ENCODE peak calls at places on chromosome 16, in seven cellular contexts. D is heart right ventricle, X is cardiac fibroblast, G is fibroblast of villous mesenchyme, F is HFF-Myc, J is A549, R is AG10803. M is an unnamed sample.

GRCh38 chr16:69699915-69700314 is 26.4 kb downstream of the NQO1 start:
- DNase-seq in F (no peak), G (no peak), J (no peak), R (no peak), D (no peak), X (no peak), M (no peak)

GRCh38 chr16:10521681-10522274 is 58.6 kb downstream of the EMP2 start:
- DNase-seq in J (peak), G (peak), F (peak), X (peak), D (no peak), R (peak), M (no peak)

GRCh38 chr16:17951273-17951845 is 385.2 kb downstream of the NPIPA8 start:
- DNase-seq in F (no peak), G (no peak), D (no peak), X (no peak), R (peak), J (no peak), M (no peak)

GRCh38 chr16:52812945-52813556 is 239.6 kb downstream of the CHD9NB start:
- DNase-seq in F (peak), J (peak), D (no peak), G (peak), X (peak), R (peak), M (no peak)

GRCh38 chr16:13992322-13992721 is 72.4 kb downstream of the ERCC4 start:
- DNase-seq in J (no peak), F (no peak), G (no peak), D (no peak), R (no peak), X (no peak), M (no peak)

GRCh38 chr16:81823111-81823510 is 44.0 kb downstream of the PLCG2 start:
- DNase-seq in D (peak), J (no peak), G (no peak), F (no peak), R (no peak), X (no peak), M (no peak)

GRCh38 chr16:82384897-82385296 is 214.9 kb upstream of the MPHOSPH6 start:
- DNase-seq in G (no peak), F (no peak), X (no peak), J (no peak), D (no peak), R (no peak), M (no peak)

GRCh38 chr16:1534021-1535020 is 855 bp downstream of the TMEM204 start:
- DNase-seq in X (peak), G (peak), J (no peak), D (peak), F (no peak), R (peak), M (no peak)

GRCh38 chr16:9647981-9648701 is 534.1 kb downstream of the GRIN2A start:
- DNase-seq in D (no peak), G (peak), J (peak), F (no peak), X (peak), R (peak), M (no peak)

GRCh38 chr16:555528-556478 is 4.4 kb upstream of the PRR35 start:
- DNase-seq in X (no peak), F (no peak), R (no peak), D (no peak), G (no peak), J (no peak), M (no peak)

GRCh38 chr16:46883353-46883689 is 841 bp upstream of the GPT2 start:
- DNase-seq in R (no peak), X (no peak), F (no peak), D (no peak), J (no peak), G (no peak), M (no peak)

GRCh38 chr16:31861415-31861814 is 12.2 kb upstream of the ZNF267 start:
- DNase-seq in G (no peak), X (no peak), D (no peak), R (no peak), F (no peak), J (no peak), M (no peak)

GRCh38 chr16:68265078-68265925 is 976 bp downstream of the SLC7A6 start:
- DNase-seq in R (peak), J (peak), F (no peak), G (peak), D (peak), X (peak), M (peak)

GRCh38 chr16:11232852-11233726 is 22.9 kb downstream of the SOCS1 start:
- DNase-seq in R (no peak), F (no peak), X (no peak), J (no peak), D (peak), G (no peak), M (no peak)

GRCh38 chr16:88702364-88703210 is 3.6 kb downstream of the RNF166 start:
- DNase-seq in R (no peak), J (no peak), F (no peak), X (no peak), D (no peak), G (no peak), M (no peak)

GRCh38 chr16:3119286-3119685 is 6.9 kb downstream of the ZNF205 start:
- DNase-seq in R (no peak), F (no peak), X (no peak), D (no peak), J (no peak), G (no peak), M (no peak)

GRCh38 chr16:66155933-66156332 is 210.6 kb upstream of the CDH5 start:
- DNase-seq in G (no peak), D (no peak), R (no peak), J (no peak), F (no peak), X (no peak), M (no peak)

GRCh38 chr16:66156538-66156937 is 210.0 kb upstream of the CDH5 start:
- DNase-seq in X (no peak), G (no peak), R (no peak), D (no peak), F (no peak), J (no peak), M (no peak)

GRCh38 chr16:66154801-66155200 is 211.7 kb upstream of the CDH5 start:
- DNase-seq in G (peak), X (no peak), D (no peak), J (no peak), R (peak), F (no peak), M (no peak)

GRCh38 chr16:66150691-66151090 is 215.8 kb upstream of the CDH5 start:
- DNase-seq in G (peak), D (no peak), F (no peak), X (peak), J (no peak), R (peak), M (no peak)

DNA sequence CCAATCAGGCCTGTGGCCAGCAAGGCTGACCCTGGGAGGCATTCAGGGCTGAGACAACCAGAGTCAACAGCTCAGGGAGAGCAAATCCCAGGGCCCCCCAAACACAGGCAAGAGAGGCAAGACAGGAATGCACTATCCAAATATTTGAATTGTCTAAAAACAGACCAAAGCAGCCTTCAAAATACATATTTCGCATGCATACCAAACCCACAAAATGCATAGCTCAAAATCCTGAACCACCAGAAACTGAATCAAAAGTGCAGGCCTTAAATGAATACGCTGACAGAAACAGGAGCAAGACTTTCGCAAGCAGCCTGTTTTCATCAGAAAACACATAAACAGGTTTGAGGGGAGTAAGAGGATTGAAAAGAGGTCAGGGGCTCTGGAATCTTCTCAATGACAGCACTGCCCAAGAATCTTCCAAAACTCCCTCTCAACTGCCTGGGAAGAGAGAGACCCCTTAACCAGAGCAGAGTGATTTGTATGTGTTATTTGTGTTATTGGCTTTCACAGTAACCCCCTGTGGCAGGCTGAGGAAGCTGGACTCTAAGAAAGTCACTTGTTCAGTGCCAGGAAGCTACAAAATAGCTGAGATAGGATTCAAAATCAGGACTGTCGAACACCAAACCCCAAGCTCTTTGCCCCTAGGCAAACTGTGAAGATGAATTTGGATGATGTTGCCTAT is 213.5 kb upstream of the CDH5 start:
- DNase-seq in X (peak), F (no peak), G (peak), D (no peak), J (peak), R (peak), M (peak)
- TF ChIP-seq CTCF in X (no peak), F (no peak), G (peak), D (no peak), J (no peak), R (peak), M (peak)

GRCh38 chr16:30032083-30032819 is 1.2 kb upstream of the TLCD3B start:
- DNase-seq in F (peak), R (peak), D (no peak), J (peak), G (peak), X (peak), M (peak)

GRCh38 chr16:30030841-30031413 is at the start of gene TLCD3B:
- DNase-seq in D (no peak), X (no peak), J (no peak), G (no peak), R (no peak), F (no peak), M (no peak)

GRCh38 chr16:30030011-30030685 is 923 bp downstream of the TLCD3B start:
- DNase-seq in G (no peak), J (no peak), R (no peak), F (no peak), X (no peak), D (no peak), M (no peak)

GRCh38 chr16:30033270-30033669 is 2.2 kb upstream of the TLCD3B start:
- DNase-seq in X (no peak), J (no peak), D (no peak), R (no peak), F (no peak), G (no peak), M (no peak)

DNA sequence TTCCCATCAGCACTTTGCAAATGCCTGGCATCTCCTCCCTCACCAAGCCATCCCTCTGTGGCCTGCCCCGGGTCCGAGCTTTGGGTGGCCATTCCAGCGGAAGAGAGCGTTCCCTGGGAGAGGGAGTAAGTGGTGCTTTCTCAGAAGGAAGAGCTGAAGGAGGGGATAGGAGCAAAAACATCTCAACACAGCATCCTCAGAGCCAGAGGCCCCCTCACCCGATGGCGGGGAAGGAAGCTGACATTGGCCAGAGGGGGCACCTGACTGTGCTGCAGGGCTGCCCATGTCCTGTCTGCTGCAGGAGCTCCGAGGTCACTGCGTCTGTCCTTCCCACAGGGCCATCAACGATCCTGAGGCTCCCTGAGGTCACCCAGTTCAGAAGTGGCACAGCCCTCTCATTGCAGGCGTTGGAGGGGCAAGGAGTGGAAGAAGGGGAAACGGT is 427 bp upstream of the TLCD3B start:
- DNase-seq in J (no peak), X (no peak), F (no peak), D (no peak), G (no peak), R (no peak), M (no peak)
- H3K4me3 ChIP-seq in J (peak), X (no peak), F (no peak), D (no peak), G (no peak), R (no peak), M (no peak)

DNA sequence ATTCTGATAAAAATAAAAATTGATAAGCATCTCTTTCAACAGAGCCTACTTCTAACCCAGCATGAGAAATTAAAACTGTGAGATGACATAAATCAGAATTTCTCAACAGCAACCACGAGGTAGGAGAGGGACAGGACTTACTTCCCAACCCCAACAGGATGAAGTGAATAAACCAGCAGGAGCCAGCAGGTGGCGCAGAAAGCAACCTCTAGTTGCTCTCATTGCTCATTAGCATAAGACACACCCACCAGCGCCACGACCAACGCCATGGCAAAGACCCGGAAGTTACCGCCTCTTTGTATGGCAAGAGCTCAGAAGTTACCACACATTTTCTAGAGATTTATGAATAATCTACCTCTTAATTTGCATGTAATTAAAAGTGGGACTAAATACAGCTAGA is 189.4 kb upstream of the CDH8 start:
- DNase-seq in F (peak), X (peak), G (no peak), J (peak), R (no peak), D (peak), M (no peak)
- TF ChIP-seq CTCF in F (peak), X (peak), G (no peak), J (peak), R (no peak), D (peak), M (no peak)

GRCh38 chr16:86567701-86568571 is 1.3 kb downstream of the FOXC2 start:
- DNase-seq in J (no peak), R (peak), X (peak), G (peak), F (no peak), D (peak), M (no peak)

GRCh38 chr16:86565644-86566511 is 751 bp upstream of the FOXC2 start:
- DNase-seq in R (no peak), X (peak), G (no peak), D (no peak), J (no peak), F (no peak), M (no peak)

GRCh38 chr16:86566601-86566965 is at the start of gene FOXC2:
- DNase-seq in F (peak), X (peak), D (peak), R (peak), G (peak), J (peak), M (peak)

GRCh38 chr16:86568677-86569623 is 2.3 kb downstream of the FOXC2 start:
- DNase-seq in J (no peak), G (no peak), D (no peak), X (peak), F (no peak), R (no peak), M (no peak)

GRCh38 chr16:86566966-86567700 is 504 bp downstream of the FOXC2 start:
- DNase-seq in J (peak), G (peak), X (peak), F (no peak), D (peak), R (peak), M (no peak)
- H3K4me3 ChIP-seq in J (peak), G (peak), X (peak), F (peak), D (peak), R (peak), M (peak)